ENCODE peak calls at places on chromosomes 16 and 17, in five cellular contexts. Z is mesenchymal stem cell, R is H1, A is neuronal stem cell, Y is trophoblast cell. P is an unnamed sample.

GRCh38 chr17:69047368-69048263 is 13.1 kb downstream of the ABCA9 start:
- DNase-seq in Z (peak; percentile 80), A (no peak), R (no peak), Y (peak; percentile 84), P (peak; percentile 75)

GRCh38 chr17:59712856-59713255 is 5.4 kb downstream of the VMP1 start:
- DNase-seq in Z (no peak), R (no peak), Y (no peak), A (no peak), P (no peak)

GRCh38 chr17:81537343-81537855 is 9.2 kb downstream of the FSCN2 start:
- DNase-seq in R (no peak), Y (no peak), Z (no peak), A (no peak), P (no peak)

GRCh38 chr17:55677449-55677848 is 45.2 kb downstream of the TMEM100 start:
- DNase-seq in R (no peak), A (no peak), Z (no peak), Y (no peak), P (no peak)

GRCh38 chr17:66655861-66656260 is 179.1 kb upstream of the CACNG5 start:
- DNase-seq in Y (no peak), Z (peak; percentile 32), A (no peak), R (no peak), P (peak; percentile 80)

GRCh38 chr17:43342601-43342905 is 56.2 kb upstream of the ARL4D start:
- DNase-seq in Y (no peak), A (no peak), R (no peak), Z (no peak), P (no peak)

GRCh38 chr16:55487048-55487803 is 8.2 kb downstream of the MMP2 start:
- DNase-seq in R (no peak), Z (peak; percentile 67), Y (no peak), A (no peak), P (peak; percentile 92)

GRCh38 chr16:30927789-30928378 is 4.5 kb downstream of the FBXL19 start:
- DNase-seq in Z (peak; percentile 22), Y (no peak), A (peak; percentile 48), R (peak; percentile 85), P (peak; percentile 25)

GRCh38 chr16:73154063-73154870 is 106.3 kb upstream of the ZFHX3 start:
- DNase-seq in R (no peak), Y (no peak), Z (no peak), A (no peak), P (no peak)

GRCh38 chr17:81189016-81189415 is 23.0 kb upstream of the AATK start:
- DNase-seq in A (no peak), Y (no peak), Z (no peak), R (no peak), P (no peak)

GRCh38 chr17:70059076-70059475 is 15.9 kb upstream of the KCNJ16 start:
- DNase-seq in Z (peak; percentile 40), Y (no peak), A (no peak), R (no peak), P (no peak)

GRCh38 chr17:45345246-45345553 is 28.4 kb upstream of the MAP3K14 start:
- DNase-seq in Y (no peak), A (no peak), Z (no peak), R (no peak), P (no peak)

GRCh38 chr17:4318186-4318585 is 48.3 kb downstream of the UBE2G1 start:
- DNase-seq in R (no peak), A (no peak), Y (no peak), Z (no peak), P (no peak)

GRCh38 chr16:70522216-70523000 is 946 bp downstream of the COG4 start:
- DNase-seq in R (no peak), Y (no peak), Z (peak; percentile 3), A (no peak), P (no peak)

GRCh38 chr17:61862105-61862574 is 1.2 kb downstream of the BRIP1 start:
- DNase-seq in R (no peak), Z (peak; percentile 12), Y (no peak), A (no peak), P (peak; percentile 42)

GRCh38 chr16:76268824-76269223 is 8.4 kb upstream of the CNTNAP4 start:
- DNase-seq in R (no peak), A (no peak), Y (no peak), Z (no peak), P (no peak)

GRCh38 chr17:43897827-43898226 is 9.5 kb downstream of the MPP2 start:
- DNase-seq in R (no peak), Y (peak; percentile 8), A (no peak), Z (no peak), P (no peak)

GRCh38 chr17:65093930-65094329 is 37.4 kb upstream of the GNA13 start:
- DNase-seq in R (no peak), Y (no peak), Z (no peak), A (no peak), P (no peak)

GRCh38 chr17:76519667-76520066 is 17.8 kb downstream of the CYGB start:
- DNase-seq in A (no peak), R (no peak), Y (no peak), Z (no peak), P (no peak)

GRCh38 chr17:47864791-47865216 is 13.8 kb upstream of the SP6 start:
- DNase-seq in A (no peak), R (no peak), Z (no peak), Y (peak; percentile 66), P (no peak)

GRCh38 chr17:7015587-7016020 is 3.2 kb downstream of the RNASEK start:
- DNase-seq in R (no peak), Z (no peak), Y (no peak), A (no peak), P (no peak)

GRCh38 chr16:8828541-8829165 is 31.0 kb downstream of the PMM2 start:
- DNase-seq in A (no peak), Z (no peak), R (no peak), Y (no peak), P (no peak)

GRCh38 chr16:9091867-9092281 is 430 bp downstream of the HAPSTR1 start:
- DNase-seq in A (peak; percentile 21), R (no peak), Z (peak; percentile 33), Y (peak; percentile 12), P (no peak)

GRCh38 chr17:66829883-66830282 is 5.0 kb upstream of the CACNG5 start:
- DNase-seq in A (no peak), Z (no peak), Y (no peak), R (no peak), P (no peak)

GRCh38 chr17:21302711-21303425 is 18.4 kb downstream of the MAP2K3 start:
- DNase-seq in R (no peak), Y (no peak), A (no peak), Z (no peak), P (no peak)

GRCh38 chr17:48754500-48755261 is 26.1 kb upstream of the HOXB13 start:
- DNase-seq in Y (no peak), A (no peak), R (no peak), Z (no peak), P (no peak)

GRCh38 chr17:76217081-76217480 is 23.2 kb downstream of the RNF157 start:
- DNase-seq in Z (no peak), A (no peak), R (no peak), Y (no peak), P (no peak)

GRCh38 chr17:61536417-61536955 is 54.5 kb downstream of the NACA2 start:
- DNase-seq in Y (no peak), R (no peak), Z (no peak), A (no peak), P (peak; percentile 12)

GRCh38 chr16:2091722-2092620 is 43.7 kb downstream of the PKD1 start:
- DNase-seq in A (no peak), Y (no peak), R (no peak), Z (peak; percentile 13), P (no peak)

GRCh38 chr17:17324616-17325015 is 21.4 kb downstream of the NT5M start:
- DNase-seq in Y (no peak), Z (no peak), A (no peak), R (no peak), P (no peak)
- H3K4me3 ChIP-seq in Y (no peak overlapping the region), Z (no peak overlapping the region), A (no peak overlapping the region), R (no peak overlapping the region), P (no peak overlapping the region)

GRCh38 chr17:8175795-8176196 is 384 bp downstream of the TMEM107 start:
- DNase-seq in A (peak; percentile 24), R (no peak), Y (no peak), Z (no peak), P (no peak)

GRCh38 chr17:8173056-8173870 is 2.9 kb downstream of the TMEM107 start:
- DNase-seq in Z (peak; percentile 99), Y (peak; percentile 94), R (no peak), A (peak; percentile 77), P (peak; percentile 99)

GRCh38 chr17:8173871-8174322 is 2.3 kb downstream of the TMEM107 start:
- DNase-seq in Z (no peak), Y (no peak), R (no peak), A (no peak), P (no peak)

GRCh38 chr17:8176998-8177731 is 985 bp upstream of the TMEM107 start:
- DNase-seq in Z (no peak), R (no peak), A (no peak), Y (no peak), P (no peak)

DNA sequence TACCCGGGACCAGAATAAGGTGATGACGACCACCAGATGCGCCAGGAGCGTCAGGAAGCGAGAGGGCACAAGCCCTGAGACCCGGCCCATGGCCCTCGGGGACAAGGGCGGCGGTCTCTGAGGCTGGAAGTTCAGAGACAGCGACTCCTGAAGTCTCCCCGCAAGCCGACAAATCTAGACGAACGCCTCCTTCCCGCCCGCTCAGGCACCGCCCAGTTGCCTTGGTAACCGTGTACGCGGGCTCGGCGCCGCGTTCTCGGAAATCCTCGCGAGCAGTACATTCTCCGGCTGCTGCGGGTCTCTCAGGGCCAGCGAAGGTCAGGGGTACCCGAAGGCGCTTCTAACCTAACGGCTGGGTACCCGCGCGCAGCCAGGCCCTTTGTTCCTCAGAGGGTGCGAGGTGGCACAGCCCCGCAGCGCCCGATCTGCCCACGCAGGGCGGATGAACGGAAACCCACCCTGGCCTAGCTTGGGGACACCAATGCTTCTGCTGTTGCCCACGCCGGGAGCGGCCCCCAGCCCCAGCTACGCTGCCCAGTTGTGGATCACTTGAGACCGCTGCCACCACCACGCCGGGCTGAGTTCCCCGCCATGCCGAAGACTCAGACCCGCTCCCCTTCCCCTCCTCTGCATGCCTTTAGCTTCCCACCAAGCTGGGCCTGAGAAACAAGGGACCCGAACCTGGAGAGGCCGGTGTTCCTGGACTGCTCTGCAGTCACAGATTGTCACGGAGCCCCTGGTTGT is at the start of gene TMEM107:
- DNase-seq in Z (peak; percentile 88), R (no peak), Y (peak; percentile 92), A (peak; percentile 84), P (peak; percentile 72)
- H3K14ac ChIP-seq in Z (peak within 1 kb of the TSS; percentile 22), R (no peak within 1 kb of the TSS), Y (peak within 1 kb of the TSS; percentile 95), A (peak within 1 kb of the TSS; percentile 77), P (peak within 1 kb of the TSS; percentile 87)

GRCh38 chr17:19016297-19016696 is 11.7 kb upstream of the FAM83G start:
- DNase-seq in Y (no peak), R (no peak), Z (no peak), A (no peak), P (no peak)

GRCh38 chr17:19017804-19018599 is 13.4 kb upstream of the FAM83G start:
- DNase-seq in R (no peak), A (no peak), Y (no peak), Z (no peak), P (no peak)

GRCh38 chr17:19017401-19017800 is 12.8 kb upstream of the FAM83G start:
- DNase-seq in R (no peak), A (no peak), Y (no peak), Z (no peak), P (no peak)

GRCh38 chr17:19015428-19015827 is 10.9 kb upstream of the FAM83G start:
- DNase-seq in R (no peak), Y (no peak), A (no peak), Z (no peak), P (no peak)

GRCh38 chr17:19016881-19017280 is 12.3 kb upstream of the FAM83G start:
- DNase-seq in R (no peak), Y (no peak), Z (no peak), A (no peak), P (no peak)
- H3K4me3 ChIP-seq in R (no peak overlapping the region), Y (no peak overlapping the region), Z (no peak overlapping the region), A (no peak overlapping the region), P (no peak overlapping the region)

GRCh38 chr16:85544668-85545067 is 68.5 kb upstream of the GSE1 start:
- DNase-seq in R (no peak), Y (no peak), Z (no peak), A (no peak), P (no peak)
- H3K14ac ChIP-seq in R (no peak overlapping the region), Y (peak overlapping the region; percentile 10), Z (no peak overlapping the region), A (peak overlapping the region; percentile 26), P (no peak overlapping the region)